ENCODE peak calls at places on chromosomes 13 and 19, in eight cellular contexts. V is T-cell; C is stimulated activated CD4-positive, alpha-beta T cell treated with anti-CD3 and anti-CD28 coated beads, Interleukin-1b, Interleukin-23, amount 100 ng/mL, for 1 hour; N is NCI-H1694; D is stimulated activated CD8-positive, alpha-beta memory T cell treated with anti-CD3 and anti-CD28 coated beads, Interleukin-2, amount 100 ng/mL, for 1 hour; G is CD8-positive, alpha-beta T cell; S is T follicular helper cell; M is non-pigmented ciliary epithelial cell. B is an unnamed sample.

GRCh38 chr13:23966221-23966690 is 69.0 kb upstream of the C1QTNF9B start:
- DNase-seq in M (no peak), G (no peak), N (no peak), V (no peak), D (no peak), C (no peak), S (no peak), B (no peak)

GRCh38 chr19:36225219-36225892 is 10.4 kb downstream of the ZNF146 start:
- DNase-seq in D (no peak), V (no peak), S (no peak), G (no peak), C (no peak), N (no peak), M (no peak), B (no peak)

GRCh38 chr13:72960541-72960940 is 98.3 kb upstream of the KLF5 start:
- DNase-seq in V (no peak), N (no peak), C (no peak), M (no peak), D (no peak), G (no peak), S (no peak), B (no peak)

GRCh38 chr13:53004605-53005004 is 24.0 kb upstream of the OLFM4 start:
- DNase-seq in S (no peak), M (no peak), N (no peak), D (no peak), V (no peak), C (no peak), G (no peak), B (no peak)

GRCh38 chr13:74062933-74063332 is 71.3 kb downstream of the KLF12 start:
- DNase-seq in G (peak; percentile 30), D (no peak), C (no peak), N (no peak), S (no peak), M (peak; percentile 24), V (no peak), B (no peak)

GRCh38 chr19:20472854-20473253 is 92.7 kb downstream of the ZNF737 start:
- DNase-seq in V (no peak), N (peak; percentile 7), C (no peak), G (no peak), D (no peak), M (no peak), S (no peak), B (no peak)

GRCh38 chr13:111489301-111489700 is 168.9 kb downstream of the TEX29 start:
- DNase-seq in N (no peak), S (no peak), D (no peak), G (no peak), C (no peak), M (no peak), V (no peak), B (no peak)

GRCh38 chr19:50778906-50779430 is 8.7 kb downstream of the GPR32 start:
- DNase-seq in G (no peak), D (no peak), S (no peak), M (no peak), N (no peak), V (no peak), C (no peak), B (no peak)